ENCODE peak calls at places on chromosomes 13 and 19, in four cellular contexts. D is HepG2, U is H1, M is GM12878. Z is an unnamed sample.

GRCh38 chr13:51342706-51343105 is 3.2 kb downstream of the SERPINE3 start:
- DNase-seq in D (no peak), U (no peak), M (no peak), Z (no peak)

GRCh38 chr19:46101293-46101692 is 23.2 kb downstream of the IGFL3 start:
- DNase-seq in D (no peak), U (no peak), M (no peak), Z (no peak)

GRCh38 chr13:43300817-43301216 is 277.4 kb downstream of the DNAJC15 start:
- DNase-seq in D (no peak), U (no peak), M (no peak), Z (no peak)

GRCh38 chr13:59837101-59837500 is 326.6 kb downstream of the DIAPH3 start:
- DNase-seq in D (no peak), U (no peak), M (no peak), Z (no peak)

GRCh38 chr19:10780368-10780767 is 55.6 kb downstream of the TMED1 start:
- DNase-seq in D (no peak), U (no peak), M (no peak), Z (no peak)

GRCh38 chr19:32876919-32877285 is 7.3 kb upstream of the SLC7A9 start:
- DNase-seq in D (no peak), U (peak), M (no peak), Z (no peak)

GRCh38 chr13:88824218-88824617 is 1153.0 kb downstream of the SLITRK5 start:
- DNase-seq in D (no peak), U (no peak), M (no peak), Z (no peak)

GRCh38 chr13:57264965-57265364 is 98.0 kb downstream of the PRR20E start:
- DNase-seq in D (no peak), U (no peak), M (no peak), Z (no peak)

GRCh38 chr13:109654341-109655205 is 131.8 kb downstream of the IRS2 start:
- DNase-seq in D (no peak), U (no peak), M (no peak), Z (no peak)

GRCh38 chr13:32278456-32278855 is 36.7 kb downstream of the ZAR1L start:
- DNase-seq in D (no peak), U (no peak), M (no peak), Z (no peak)

GRCh38 chr19:16141043-16141442 is 2.4 kb upstream of the HSH2D start:
- DNase-seq in D (no peak), U (no peak), M (peak), Z (peak)

GRCh38 chr19:1269065-1269477 is at the start of gene CIRBP:
- DNase-seq in D (peak), U (peak), M (peak), Z (peak)
- TF ChIP-seq POLR2AphosphoS5 in D (peak), U (peak), M (peak), Z (peak)

GRCh38 chr13:77219401-77219800 is 107.5 kb downstream of the MYCBP2 start:
- DNase-seq in D (no peak), U (no peak), M (no peak), Z (no peak)
- TF ChIP-seq POLR2A in D (no peak), U (no peak), M (no peak), Z (no peak)

GRCh38 chr13:41054919-41055619 is 6.2 kb upstream of the WBP4 start:
- DNase-seq in D (peak), U (no peak), M (no peak), Z (no peak)

GRCh38 chr13:41053384-41053826 is 7.9 kb upstream of the WBP4 start:
- DNase-seq in D (no peak), U (no peak), M (peak), Z (no peak)

GRCh38 chr13:41056194-41056593 is 5.1 kb upstream of the WBP4 start:
- DNase-seq in D (no peak), U (no peak), M (no peak), Z (no peak)

GRCh38 chr13:41052441-41052840 is 8.9 kb upstream of the WBP4 start:
- DNase-seq in D (no peak), U (no peak), M (no peak), Z (no peak)

GRCh38 chr13:41054212-41054877 is 7.0 kb upstream of the WBP4 start:
- DNase-seq in D (peak), U (no peak), M (peak), Z (no peak)
- TF ChIP-seq TAF1 in D (no peak), U (no peak), M (no peak), Z (no peak)

DNA sequence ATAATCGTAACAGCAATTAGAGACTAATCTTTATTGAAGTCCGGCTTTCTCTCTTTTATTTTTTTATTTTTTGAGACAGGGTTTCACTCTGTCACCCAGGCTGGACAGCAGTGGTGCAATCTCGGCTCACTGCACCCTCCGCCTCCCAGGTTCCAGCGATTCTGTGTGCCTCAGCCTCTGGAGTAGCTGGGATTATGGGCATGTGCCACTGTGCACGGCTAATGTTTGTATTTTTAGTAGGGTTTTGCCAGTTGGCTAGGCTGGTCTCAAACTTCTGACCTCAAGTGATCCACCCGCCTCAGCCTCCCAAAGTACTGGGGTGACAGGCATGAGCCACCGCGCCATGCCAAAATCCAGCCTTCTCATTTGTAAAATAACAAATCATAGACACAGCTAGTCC is 3.7 kb downstream of the APOC2 start:
- DNase-seq in D (no peak), U (no peak), M (no peak), Z (no peak)
- TF ChIP-seq POLR2AphosphoS5 in D (no peak), U (no peak), M (no peak), Z (no peak)

GRCh38 chr19:796692-797527 is at the start of gene PTBP1:
- DNase-seq in D (peak), U (peak), M (peak), Z (peak)
- TF ChIP-seq POLR2A in D (peak), U (peak), M (peak), Z (peak)

DNA sequence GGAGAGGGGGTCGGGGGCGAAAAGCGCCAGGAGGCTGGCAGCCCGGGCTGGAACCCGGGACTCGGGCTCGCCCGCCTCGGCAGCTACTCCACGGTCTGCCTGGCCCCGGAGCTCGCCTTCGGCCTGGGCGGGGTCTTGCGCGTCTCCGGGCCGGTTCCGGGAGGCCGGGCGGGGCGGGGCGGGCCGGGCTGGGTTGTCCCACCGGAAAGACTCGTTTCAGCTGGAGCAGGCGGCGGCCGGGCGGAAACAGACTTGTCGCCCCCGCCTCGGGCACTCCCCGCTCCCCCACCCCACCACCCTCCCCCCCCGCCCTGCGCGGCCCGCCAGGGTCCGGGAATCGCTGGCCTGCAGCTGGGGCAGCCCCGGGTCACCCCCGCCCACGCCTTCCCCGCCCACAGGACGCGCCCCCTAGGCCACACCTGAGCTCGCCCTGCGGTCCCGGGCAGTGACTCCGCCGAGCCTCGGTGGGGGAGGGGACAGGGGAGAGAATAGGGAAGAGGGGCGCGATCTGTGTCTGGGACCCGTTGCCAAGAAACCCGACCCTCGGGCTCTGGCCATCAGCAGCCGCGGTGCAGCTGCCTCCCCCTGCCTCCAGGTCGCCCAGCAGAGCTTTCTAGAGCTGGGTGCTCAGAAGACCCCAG is 109.4 kb downstream of the KCTD15 start:
- DNase-seq in D (no peak), U (peak), M (no peak), Z (no peak)
- TF ChIP-seq TAF1 in D (no peak), U (peak), M (no peak), Z (no peak)

GRCh38 chr13:85610024-85610423 is 189.2 kb downstream of the SLITRK6 start:
- DNase-seq in D (no peak), U (no peak), M (no peak), Z (no peak)
- TF ChIP-seq POLR2AphosphoS5 in D (no peak), U (no peak), M (no peak), Z (no peak)

Z was measured in GM12892.